ENCODE peak calls at places on chromosomes 7 and 10, in four cellular contexts. U is right cardiac atrium, B is testis, R is HCT116. X is an unnamed sample. For H3K4me1, the result is how much of the 10 kb centered on the place peaks cover.

GRCh38 chr10:99681553-99681952 is 22.2 kb downstream of the ENTPD7 start:
- DNase-seq in U (no peak), B (no peak), R (no peak), X (no peak)

GRCh38 chr7:40907286-40907685 is 772.5 kb downstream of the SUGCT start:
- DNase-seq in U (no peak), B (no peak), R (no peak), X (no peak)

GRCh38 chr7:36668750-36669149 is 55.5 kb downstream of the AOAH start:
- DNase-seq in U (no peak), B (no peak), R (no peak), X (no peak)

GRCh38 chr10:97210576-97210975 is 24.8 kb upstream of the SLIT1 start:
- DNase-seq in U (peak), B (peak), R (peak), X (peak)

GRCh38 chr10:121337356-121337936 is 260.8 kb downstream of the FGFR2 start:
- DNase-seq in U (no peak), B (no peak), R (no peak), X (no peak)

GRCh38 chr7:104972510-104972909 is 41.5 kb upstream of the KMT2E start:
- DNase-seq in U (no peak), B (no peak), R (no peak), X (no peak)

GRCh38 chr10:12910835-12911234 is 90.7 kb downstream of the CCDC3 start:
- DNase-seq in U (no peak), B (no peak), R (no peak), X (no peak)

GRCh38 chr7:71574153-71574894 is 442.4 kb downstream of the GALNT17 start:
- DNase-seq in U (no peak), B (no peak), R (no peak), X (no peak)

GRCh38 chr10:124521429-124521871 is 59.8 kb downstream of the LHPP start:
- DNase-seq in U (no peak), B (peak), R (no peak), X (no peak)

GRCh38 chr10:58217612-58218011 is 50.1 kb downstream of the IPMK start:
- DNase-seq in U (no peak), B (no peak), R (no peak), X (no peak)

GRCh38 chr7:73871163-73872011 is 10.4 kb downstream of the TMEM270 start:
- DNase-seq in U (peak), B (no peak), R (no peak), X (no peak)

GRCh38 chr7:39228946-39229345 is 251.2 kb downstream of the POU6F2 start:
- DNase-seq in U (no peak), B (no peak), R (no peak), X (no peak)

GRCh38 chr7:1027285-1028043 is 16.9 kb upstream of the GPR146 start:
- DNase-seq in U (peak), B (peak), R (no peak), X (no peak)

GRCh38 chr10:90171014-90171722 is 469.8 kb downstream of the KIF20B start:
- DNase-seq in U (no peak), B (no peak), R (no peak), X (no peak)

GRCh38 chr10:73553316-73553715 is 37.8 kb downstream of the USP54 start:
- DNase-seq in U (no peak), B (peak), R (no peak), X (peak)

GRCh38 chr7:20340839-20341238 is 10.1 kb downstream of the ITGB8 start:
- DNase-seq in U (no peak), B (peak), R (peak), X (no peak)

GRCh38 chr7:155809332-155809946 is 2.8 kb downstream of the SHH start:
- DNase-seq in U (peak), B (no peak), R (no peak), X (no peak)

GRCh38 chr7:107742678-107743566 is 1.0 kb upstream of the CBLL1 start:
- DNase-seq in U (peak), B (no peak), R (no peak), X (peak)

GRCh38 chr7:2037301-2037804 is 195.4 kb downstream of the MAD1L1 start:
- DNase-seq in U (peak), B (no peak), R (no peak), X (no peak)

GRCh38 chr7:130923930-130924329 is 189.9 kb upstream of the KLF14 start:
- DNase-seq in U (no peak), B (no peak), R (no peak), X (no peak)

GRCh38 chr7:130925136-130925794 is 191.3 kb upstream of the KLF14 start:
- DNase-seq in U (no peak), B (no peak), R (no peak), X (no peak)

GRCh38 chr7:130921391-130922180 is 187.6 kb upstream of the KLF14 start:
- DNase-seq in U (peak), B (peak), R (no peak), X (no peak)

GRCh38 chr7:130920122-130920521 is 186.1 kb upstream of the KLF14 start:
- DNase-seq in U (no peak), B (no peak), R (no peak), X (no peak)

DNA sequence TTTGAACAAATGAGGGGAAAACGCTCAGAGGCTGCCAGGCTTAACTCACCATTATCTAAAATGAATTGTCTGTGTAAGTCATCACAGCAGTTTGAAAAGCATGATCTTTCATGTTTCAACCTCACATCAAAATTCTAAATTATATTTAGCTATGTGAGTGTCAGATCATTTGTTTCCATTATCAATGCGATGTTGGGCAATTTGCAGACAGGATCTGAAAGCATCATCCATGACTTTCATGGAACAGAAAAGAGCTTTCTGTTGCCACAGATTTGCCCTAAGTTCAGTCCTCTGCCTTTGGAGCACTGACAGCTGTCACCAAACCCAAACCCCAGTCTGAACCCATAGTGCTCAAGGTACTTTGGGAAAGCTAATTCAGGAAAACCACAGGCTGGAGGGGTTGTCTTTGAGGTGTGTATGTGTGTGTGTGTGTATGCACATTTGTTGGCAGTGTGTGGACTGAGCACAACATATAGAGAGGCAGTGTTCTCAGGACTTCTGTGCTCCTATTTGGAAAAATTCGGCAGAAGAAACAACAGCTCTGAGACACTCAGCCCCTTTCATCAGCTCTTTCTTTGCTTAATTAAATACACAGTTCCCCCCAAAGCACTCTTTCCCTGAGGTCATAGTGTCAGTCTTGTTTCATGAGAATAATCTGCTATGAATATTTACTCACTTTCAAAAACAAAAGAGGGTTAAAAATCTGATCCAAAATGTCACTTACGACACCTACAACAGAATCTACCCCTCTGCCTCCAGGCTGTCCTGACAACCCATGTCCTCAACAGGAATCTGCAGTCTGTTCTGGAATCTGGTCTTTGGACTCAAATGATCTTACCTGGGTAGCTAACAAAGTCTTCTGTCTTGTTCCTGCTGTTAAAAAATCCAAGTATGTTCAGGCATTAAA is 188.5 kb upstream of the KLF14 start:
- DNase-seq in U (no peak), B (no peak), R (no peak), X (no peak)
- H3K4me1 ChIP-seq in U (under half), B (under half), R (half or more), X (under half)

GRCh38 chr7:55569797-55570196 is 2.5 kb downstream of the VOPP1 start:
- DNase-seq in U (no peak), B (no peak), R (no peak), X (no peak)
- H3K27ac ChIP-seq in U (no peak), B (no peak), R (no peak), X (no peak)

GRCh38 chr7:114575098-114575497 is 160.5 kb downstream of the FOXP2 start:
- DNase-seq in U (no peak), B (no peak), R (no peak), X (no peak)
- H3K4me1 ChIP-seq in U (under half), B (under half), R (under half), X (under half)

GRCh38 chr10:126405239-126405785 is 17.0 kb upstream of the ADAM12 start:
- DNase-seq in U (no peak), B (no peak), R (no peak), X (no peak)
- H3K27ac ChIP-seq in U (no peak), B (no peak), R (no peak), X (no peak)

DNA sequence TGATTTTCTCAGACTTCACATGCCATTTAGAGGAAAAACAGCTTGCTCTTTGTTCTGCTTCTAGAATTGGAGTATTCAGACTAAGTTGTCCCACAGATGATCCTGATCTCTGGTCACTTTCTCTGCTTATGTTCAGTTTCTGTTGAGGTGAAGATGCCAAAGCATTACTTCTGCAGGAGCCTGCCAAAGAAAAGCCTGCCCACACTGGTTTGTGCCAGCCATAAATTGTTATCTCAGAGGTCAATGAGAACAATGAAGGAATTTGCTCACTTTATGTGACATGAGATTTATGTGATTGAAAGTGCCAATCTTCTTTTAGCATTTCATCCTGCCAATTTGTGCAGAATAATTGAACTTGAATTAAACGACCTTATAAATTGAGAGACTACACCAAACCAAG is 163.6 kb downstream of the CDK14 start:
- DNase-seq in U (no peak), B (no peak), R (no peak), X (no peak)
- H3K4me1 ChIP-seq in U (under half), B (under half), R (under half), X (under half)

DNA sequence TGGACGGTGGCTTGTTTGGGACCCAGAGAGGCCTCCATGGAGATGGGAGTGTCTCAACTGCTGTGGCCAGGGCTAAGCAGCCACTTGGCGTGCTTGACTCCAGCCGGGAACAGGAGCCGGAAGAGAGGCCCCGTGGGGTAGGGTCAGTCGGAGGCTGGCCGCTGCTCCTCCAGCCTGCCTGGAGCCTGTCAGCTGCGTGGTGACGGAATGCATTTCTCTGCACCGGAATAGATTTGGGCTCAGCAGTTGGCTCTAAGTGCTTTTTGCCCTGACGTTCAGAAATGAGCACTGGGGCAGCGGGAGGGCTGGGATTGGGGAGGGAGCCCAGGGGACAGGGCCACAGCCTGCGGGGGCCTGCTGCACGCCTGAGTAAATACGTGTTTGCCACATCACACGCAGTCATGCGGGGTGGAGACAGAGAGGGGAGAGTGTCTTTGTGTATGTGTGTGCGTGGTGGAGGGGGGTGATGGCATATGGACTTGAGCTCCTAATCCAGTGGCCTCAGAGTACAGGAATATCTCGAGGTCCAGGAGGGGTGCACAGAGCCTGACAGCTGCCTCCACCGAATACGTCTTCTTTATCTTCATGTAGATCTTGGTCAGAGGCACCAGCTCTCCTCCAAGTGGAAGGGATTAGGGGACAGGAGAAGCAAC is 151.2 kb downstream of the CDH23 start:
- DNase-seq in U (peak), B (peak), R (no peak), X (peak)
- H3K27ac ChIP-seq in U (peak), B (no peak), R (no peak), X (peak)

GRCh38 chr7:46525876-46526275 is 604.8 kb upstream of the IGFBP3 start:
- DNase-seq in U (no peak), B (no peak), R (no peak), X (no peak)
- H3K4me1 ChIP-seq in U (under half), B (under half), R (under half), X (under half)